ENCODE peak calls at places on chromosomes 2 and 18, in six cellular contexts. X is kidney, S is SK-N-MC, Z is neuronal stem cell, F is fibroblast of lung, U is IMR-90. M is an unnamed sample.

GRCh38 chr2:214075446-214075845 is 335.4 kb upstream of the VWC2L start:
- DNase-seq in X (no peak), S (no peak), Z (no peak), F (no peak), U (no peak), M (no peak)

GRCh38 chr2:230874456-230874855 is 9.7 kb downstream of the ITM2C start:
- DNase-seq in X (peak; percentile 74), S (no peak), Z (no peak), F (no peak), U (no peak), M (no peak)

GRCh38 chr2:106062627-106063026 is 131.5 kb downstream of the UXS1 start:
- DNase-seq in X (no peak), S (no peak), Z (no peak), F (no peak), U (no peak), M (no peak)

GRCh38 chr2:75512455-75513212 is 48.1 kb downstream of the EVA1A start:
- DNase-seq in X (no peak), S (no peak), Z (no peak), F (no peak), U (no peak), M (no peak)

GRCh38 chr18:57666818-57667497 is 45.3 kb upstream of the NARS1 start:
- DNase-seq in X (no peak), S (peak; percentile 22), Z (no peak), F (peak; percentile 79), U (peak; percentile 74), M (no peak)

GRCh38 chr2:6423131-6423530 is 442.6 kb downstream of the CMPK2 start:
- DNase-seq in X (no peak), S (no peak), Z (no peak), F (peak; percentile 17), U (peak; percentile 62), M (no peak)

GRCh38 chr18:70385474-70385873 is 96.6 kb downstream of the SOCS6 start:
- DNase-seq in X (no peak), S (no peak), Z (no peak), F (no peak), U (peak; percentile 64), M (no peak)

GRCh38 chr2:240817496-240818292 is 2.3 kb downstream of the KIF1A start:
- DNase-seq in X (no peak), S (no peak), Z (no peak), F (no peak), U (no peak), M (no peak)

GRCh38 chr2:237296756-237297155 is 117.2 kb downstream of the COL6A3 start:
- DNase-seq in X (no peak), S (no peak), Z (no peak), F (no peak), U (peak; percentile 62), M (no peak)

GRCh38 chr2:240638517-240639160 is 13.4 kb downstream of the GPR35 start:
- DNase-seq in X (no peak), S (no peak), Z (no peak), F (no peak), U (no peak), M (no peak)

GRCh38 chr18:13562494-13563029 is 163.8 kb downstream of the FAM210A start:
- DNase-seq in X (no peak), S (no peak), Z (no peak), F (no peak), U (no peak), M (no peak)

GRCh38 chr2:288743-289361 is 961 bp upstream of the ALKAL2 start:
- DNase-seq in X (no peak), S (no peak), Z (no peak), F (no peak), U (no peak), M (no peak)

GRCh38 chr2:30003128-30003527 is 81.7 kb upstream of the ALK start:
- DNase-seq in X (no peak), S (no peak), Z (no peak), F (no peak), U (no peak), M (no peak)

GRCh38 chr18:53850918-53851317 is 373.6 kb downstream of the MBD2 start:
- DNase-seq in X (no peak), S (no peak), Z (peak; percentile 20), F (no peak), U (no peak), M (no peak)

GRCh38 chr2:24365051-24365450 is 4.7 kb upstream of the ITSN2 start:
- DNase-seq in X (peak; percentile 95), S (no peak), Z (no peak), F (no peak), U (no peak), M (no peak)

GRCh38 chr18:39863916-39864315 is 2091.1 kb upstream of the PIK3C3 start:
- DNase-seq in X (no peak), S (no peak), Z (no peak), F (no peak), U (no peak), M (no peak)

GRCh38 chr2:85524567-85524923 is 14.4 kb upstream of the MAT2A start:
- DNase-seq in X (no peak), S (no peak), Z (no peak), F (no peak), U (no peak), M (no peak)

GRCh38 chr2:223537100-223537499 is 65.1 kb downstream of the SCG2 start:
- DNase-seq in X (no peak), S (no peak), Z (no peak), F (peak; percentile 40), U (no peak), M (no peak)

GRCh38 chr2:222693837-222694236 is 22.4 kb downstream of the MOGAT1 start:
- DNase-seq in X (no peak), S (no peak), Z (no peak), F (peak; percentile 43), U (no peak), M (peak; percentile 24)

GRCh38 chr2:121613152-121613551 is 36.1 kb downstream of the CLASP1 start:
- DNase-seq in X (no peak), S (no peak), Z (no peak), F (no peak), U (no peak), M (no peak)

GRCh38 chr2:121613774-121614173 is 35.5 kb downstream of the CLASP1 start:
- DNase-seq in X (no peak), S (no peak), Z (no peak), F (no peak), U (peak; percentile 19), M (no peak)

GRCh38 chr2:121608967-121609366 is 40.3 kb downstream of the CLASP1 start:
- DNase-seq in X (no peak), S (no peak), Z (no peak), F (no peak), U (no peak), M (no peak)

GRCh38 chr2:121608367-121608766 is 40.9 kb downstream of the CLASP1 start:
- DNase-seq in X (no peak), S (no peak), Z (no peak), F (peak; percentile 81), U (peak; percentile 11), M (no peak)

GRCh38 chr2:121611730-121612705 is 37.2 kb downstream of the CLASP1 start:
- DNase-seq in X (no peak), S (no peak), Z (no peak), F (no peak), U (no peak), M (no peak)
- H3K9me3 ChIP-seq in X (no peaks in the 10 kb centered on the region), S (no peaks in the 10 kb centered on the region), Z (peaks cover 1% of the 10 kb centered on the region), F (no peaks in the 10 kb centered on the region), U (peaks cover 1% of the 10 kb centered on the region), M (no peaks in the 10 kb centered on the region)

GRCh38 chr18:35949903-35950627 is 22.4 kb upstream of the RMP24 start:
- DNase-seq in X (peak; percentile 76), S (no peak), Z (peak; percentile 77), F (peak; percentile 73), U (peak; percentile 59), M (peak; percentile 37)
- H3K9ac ChIP-seq in X (peak overlapping the region; percentile 56), S (no peak overlapping the region), Z (peak overlapping the region; percentile 73), F (no peak overlapping the region), U (peak overlapping the region; percentile 27), M (no peak overlapping the region)

GRCh38 chr2:89823556-89823955 is 1132.1 kb downstream of the RPIA start:
- DNase-seq in X (no peak), S (no peak), Z (no peak), F (no peak), U (no peak), M (no peak)
- H3K9me3 ChIP-seq in X (peaks cover 26% of the 10 kb centered on the region), S (peaks cover 19% of the 10 kb centered on the region), Z (peaks cover 48% of the 10 kb centered on the region), F (peaks cover 19% of the 10 kb centered on the region), U (peaks cover 38% of the 10 kb centered on the region), M (no peaks in the 10 kb centered on the region)

DNA sequence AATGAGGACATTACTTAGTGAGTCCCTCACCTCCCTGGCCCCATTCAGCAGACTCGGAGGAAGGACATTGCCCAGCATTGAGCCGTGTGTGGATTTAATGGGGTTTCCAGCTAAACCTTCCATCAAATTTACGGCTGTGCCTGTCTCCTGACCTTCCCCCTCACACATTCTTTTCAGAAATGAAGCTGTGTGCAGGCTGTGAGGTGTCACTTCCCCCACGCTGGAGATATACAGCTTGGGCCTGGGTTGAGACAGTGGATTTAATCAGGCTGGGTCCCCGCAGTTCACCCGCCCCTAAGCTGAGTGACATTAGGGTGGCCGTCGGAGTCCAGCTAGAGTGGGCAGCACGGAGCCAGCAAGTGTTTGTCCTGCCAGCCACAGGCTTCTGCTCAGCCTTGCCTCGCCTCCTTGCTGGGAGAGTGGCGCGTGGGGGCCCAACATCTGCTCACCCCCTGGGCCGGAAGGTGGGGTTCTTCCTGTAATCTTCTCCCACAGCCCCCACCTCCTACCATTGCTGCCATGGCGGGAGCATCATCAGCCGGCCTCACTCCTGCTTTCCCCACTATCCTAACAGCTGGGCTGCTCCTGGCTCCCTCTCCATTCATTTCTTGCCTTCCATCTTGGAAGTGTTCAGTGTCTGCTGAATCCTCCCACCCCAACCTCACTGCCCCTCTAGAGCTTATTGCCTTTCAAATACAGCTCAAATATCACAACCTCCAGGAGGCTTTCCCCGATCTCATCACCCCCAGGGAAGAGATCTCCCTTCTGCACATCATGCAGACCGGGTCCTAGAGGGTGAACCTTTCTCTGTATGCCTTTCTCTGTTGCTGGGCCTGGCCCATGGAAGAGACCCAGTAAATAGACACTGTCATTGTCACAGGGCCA is 149.0 kb downstream of the GLI2 start:
- DNase-seq in X (no peak), S (no peak), Z (no peak), F (no peak), U (no peak), M (no peak)
- H3K9ac ChIP-seq in X (no peak overlapping the region), S (no peak overlapping the region), Z (peak overlapping the region; percentile 39), F (no peak overlapping the region), U (no peak overlapping the region), M (no peak overlapping the region)

GRCh38 chr2:89784960-89785359 is 1093.5 kb downstream of the RPIA start:
- DNase-seq in X (no peak), S (no peak), Z (no peak), F (no peak), U (no peak), M (no peak)
- H3K9me3 ChIP-seq in X (peaks cover 30% of the 10 kb centered on the region), S (no peaks in the 10 kb centered on the region), Z (peaks cover 6% of the 10 kb centered on the region), F (peaks cover 7% of the 10 kb centered on the region), U (peaks cover 30% of the 10 kb centered on the region), M (no peaks in the 10 kb centered on the region)

M was measured in MM.1S.